ENCODE peak calls at places on chromosomes 2 and 18, in six cellular contexts. One of them, this sample, is unnamed. For H3K4me1, the result is how much of the 10 kb centered on the place peaks cover.

GRCh38 chr2:9110893-9111569 is 95.6 kb upstream of the ASAP2 start:
- DNase-seq in hepatocyte: no peak
- DNase-seq in IMR-90: peak
- DNase-seq in HepG2: no peak
- DNase-seq in heart right ventricle: no peak
- DNase-seq in naive thymus-derived CD4-positive, alpha-beta T cell: no peak
- DNase-seq in this sample: no peak

GRCh38 chr18:23887035-23887434 is 127.5 kb upstream of the TTC39C start:
- DNase-seq in heart right ventricle: no peak
- DNase-seq in IMR-90: no peak
- DNase-seq in HepG2: no peak
- DNase-seq in naive thymus-derived CD4-positive, alpha-beta T cell: no peak
- DNase-seq in hepatocyte: no peak
- DNase-seq in this sample: no peak

GRCh38 chr2:10691521-10691920 is 1.7 kb upstream of the NOL10 start:
- DNase-seq in naive thymus-derived CD4-positive, alpha-beta T cell: no peak
- DNase-seq in heart right ventricle: no peak
- DNase-seq in hepatocyte: no peak
- DNase-seq in HepG2: no peak
- DNase-seq in IMR-90: no peak
- DNase-seq in this sample: no peak

GRCh38 chr2:127324635-127325034 is 30.7 kb upstream of the ERCC3 start:
- DNase-seq in heart right ventricle: peak
- DNase-seq in HepG2: peak
- DNase-seq in IMR-90: peak
- DNase-seq in naive thymus-derived CD4-positive, alpha-beta T cell: peak
- DNase-seq in hepatocyte: peak
- DNase-seq in this sample: peak

GRCh38 chr18:63040788-63041410 is 278.7 kb downstream of the BCL2 start:
- DNase-seq in hepatocyte: no peak
- DNase-seq in naive thymus-derived CD4-positive, alpha-beta T cell: no peak
- DNase-seq in IMR-90: no peak
- DNase-seq in HepG2: no peak
- DNase-seq in heart right ventricle: no peak
- DNase-seq in this sample: no peak

GRCh38 chr2:3613524-3613905 is 18.6 kb downstream of the COLEC11 start:
- DNase-seq in hepatocyte: no peak
- DNase-seq in naive thymus-derived CD4-positive, alpha-beta T cell: no peak
- DNase-seq in IMR-90: no peak
- DNase-seq in heart right ventricle: no peak
- DNase-seq in HepG2: no peak
- DNase-seq in this sample: no peak

GRCh38 chr2:167992258-167992657 is 255.1 kb downstream of the STK39 start:
- DNase-seq in IMR-90: no peak
- DNase-seq in naive thymus-derived CD4-positive, alpha-beta T cell: no peak
- DNase-seq in hepatocyte: no peak
- DNase-seq in HepG2: no peak
- DNase-seq in heart right ventricle: no peak
- DNase-seq in this sample: no peak

GRCh38 chr18:44671914-44672313 is 8.8 kb upstream of the SETBP1 start:
- DNase-seq in IMR-90: no peak
- DNase-seq in hepatocyte: no peak
- DNase-seq in heart right ventricle: no peak
- DNase-seq in HepG2: no peak
- DNase-seq in naive thymus-derived CD4-positive, alpha-beta T cell: no peak
- DNase-seq in this sample: no peak

GRCh38 chr2:226514895-226515294 is 284.7 kb downstream of the IRS1 start:
- DNase-seq in IMR-90: peak
- DNase-seq in heart right ventricle: no peak
- DNase-seq in HepG2: no peak
- DNase-seq in hepatocyte: no peak
- DNase-seq in naive thymus-derived CD4-positive, alpha-beta T cell: no peak
- DNase-seq in this sample: no peak

GRCh38 chr2:160351978-160352377 is 141.6 kb downstream of the RBMS1 start:
- DNase-seq in naive thymus-derived CD4-positive, alpha-beta T cell: no peak
- DNase-seq in IMR-90: peak
- DNase-seq in heart right ventricle: no peak
- DNase-seq in HepG2: no peak
- DNase-seq in hepatocyte: peak
- DNase-seq in this sample: no peak

GRCh38 chr2:160349306-160349705 is 144.3 kb downstream of the RBMS1 start:
- DNase-seq in heart right ventricle: no peak
- DNase-seq in naive thymus-derived CD4-positive, alpha-beta T cell: no peak
- DNase-seq in IMR-90: peak
- DNase-seq in HepG2: no peak
- DNase-seq in hepatocyte: no peak
- DNase-seq in this sample: no peak

GRCh38 chr2:160345102-160345501 is 145.0 kb upstream of the ITGB6 start:
- DNase-seq in heart right ventricle: no peak
- DNase-seq in naive thymus-derived CD4-positive, alpha-beta T cell: no peak
- DNase-seq in hepatocyte: no peak
- DNase-seq in HepG2: no peak
- DNase-seq in IMR-90: no peak
- DNase-seq in this sample: no peak

GRCh38 chr2:160343404-160343803 is 143.3 kb upstream of the ITGB6 start:
- DNase-seq in heart right ventricle: no peak
- DNase-seq in HepG2: no peak
- DNase-seq in hepatocyte: no peak
- DNase-seq in IMR-90: no peak
- DNase-seq in naive thymus-derived CD4-positive, alpha-beta T cell: no peak
- DNase-seq in this sample: no peak

GRCh38 chr2:160347269-160347863 is 146.2 kb downstream of the RBMS1 start:
- DNase-seq in naive thymus-derived CD4-positive, alpha-beta T cell: no peak
- DNase-seq in HepG2: no peak
- DNase-seq in hepatocyte: no peak
- DNase-seq in IMR-90: peak
- DNase-seq in heart right ventricle: no peak
- DNase-seq in this sample: no peak
- H3K4me1 ChIP-seq in naive thymus-derived CD4-positive, alpha-beta T cell: under half
- H3K4me1 ChIP-seq in HepG2: under half
- H3K4me1 ChIP-seq in hepatocyte: under half
- H3K4me1 ChIP-seq in IMR-90: under half
- H3K4me1 ChIP-seq in heart right ventricle: half or more
- H3K4me1 ChIP-seq in this sample: under half

DNA sequence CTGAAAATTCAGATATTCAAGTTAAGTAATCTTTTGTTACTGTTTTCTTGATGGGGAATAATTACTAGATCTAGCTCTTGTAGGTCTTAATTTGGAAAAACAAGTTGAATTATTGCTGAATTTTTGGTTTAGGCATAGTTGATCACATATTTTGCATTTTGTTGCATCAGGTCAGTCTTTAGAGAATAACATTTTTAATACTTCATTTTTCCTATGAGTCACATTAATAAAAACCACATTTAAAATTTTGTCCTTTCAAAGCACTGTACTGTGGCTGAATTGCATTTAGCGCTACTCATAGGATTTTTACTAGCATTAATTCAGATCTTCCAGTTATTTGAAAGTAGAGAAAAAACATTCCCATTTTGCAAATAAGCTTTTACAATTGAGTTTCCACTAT is 23.2 kb downstream of the MAP4K4 start:
- DNase-seq in naive thymus-derived CD4-positive, alpha-beta T cell: no peak
- DNase-seq in IMR-90: no peak
- DNase-seq in heart right ventricle: no peak
- DNase-seq in HepG2: no peak
- DNase-seq in hepatocyte: no peak
- DNase-seq in this sample: no peak
- H3K4me3 ChIP-seq in naive thymus-derived CD4-positive, alpha-beta T cell: no peak
- H3K4me3 ChIP-seq in IMR-90: no peak
- H3K4me3 ChIP-seq in heart right ventricle: no peak
- H3K4me3 ChIP-seq in HepG2: no peak
- H3K4me3 ChIP-seq in hepatocyte: no peak
- H3K4me3 ChIP-seq in this sample: no peak

GRCh38 chr2:230599854-230600253 is 112.8 kb upstream of the CAB39 start:
- DNase-seq in heart right ventricle: no peak
- DNase-seq in hepatocyte: no peak
- DNase-seq in naive thymus-derived CD4-positive, alpha-beta T cell: no peak
- DNase-seq in IMR-90: no peak
- DNase-seq in HepG2: no peak
- DNase-seq in this sample: no peak
- H3K4me1 ChIP-seq in heart right ventricle: under half
- H3K4me1 ChIP-seq in hepatocyte: under half
- H3K4me1 ChIP-seq in naive thymus-derived CD4-positive, alpha-beta T cell: under half
- H3K4me1 ChIP-seq in IMR-90: under half
- H3K4me1 ChIP-seq in HepG2: under half
- H3K4me1 ChIP-seq in this sample: under half

GRCh38 chr2:15943914-15944313 is 3.6 kb downstream of the MYCN start:
- DNase-seq in HepG2: no peak
- DNase-seq in heart right ventricle: peak
- DNase-seq in naive thymus-derived CD4-positive, alpha-beta T cell: peak
- DNase-seq in IMR-90: no peak
- DNase-seq in hepatocyte: peak
- DNase-seq in this sample: peak
- H3K4me3 ChIP-seq in HepG2: no peak
- H3K4me3 ChIP-seq in heart right ventricle: peak
- H3K4me3 ChIP-seq in naive thymus-derived CD4-positive, alpha-beta T cell: no peak
- H3K4me3 ChIP-seq in IMR-90: no peak
- H3K4me3 ChIP-seq in hepatocyte: peak
- H3K4me3 ChIP-seq in this sample: peak